ENCODE peak calls at places on chromosome 1, in seven cellular contexts. V, A, S, Q, W, P and B are unnamed samples.

GRCh38 chr1:181295215-181295614 is 188.1 kb upstream of the CACNA1E start:
- DNase-seq in V (no peak), A (no peak), S (no peak), Q (no peak), W (no peak), P (no peak), B (no peak)

GRCh38 chr1:226476657-226477319 is 68.9 kb upstream of the PARP1 start:
- DNase-seq in V (no peak), A (no peak), S (no peak), Q (no peak), W (peak), P (no peak), B (no peak)

GRCh38 chr1:88867743-88868521 is 23.4 kb downstream of the GTF2B start:
- DNase-seq in V (no peak), A (no peak), S (no peak), Q (no peak), W (no peak), P (no peak), B (no peak)

GRCh38 chr1:237890822-237891221 is at the start of gene ZP4:
- DNase-seq in V (no peak), A (no peak), S (no peak), Q (no peak), W (no peak), P (no peak), B (no peak)

GRCh38 chr1:120176092-120176855 is at the start of gene SEC22B:
- DNase-seq in V (peak), A (peak), S (peak), Q (peak), W (peak), P (peak), B (peak)

GRCh38 chr1:216456682-216457081 is 33.4 kb upstream of the USH2A start:
- DNase-seq in V (no peak), A (no peak), S (no peak), Q (no peak), W (no peak), P (no peak), B (no peak)

GRCh38 chr1:247653040-247653439 is 26.5 kb downstream of the OR13G1 start:
- DNase-seq in V (no peak), A (no peak), S (no peak), Q (no peak), W (no peak), P (no peak), B (no peak)

GRCh38 chr1:79375352-79375751 is 368.8 kb upstream of the ADGRL4 start:
- DNase-seq in V (no peak), A (no peak), S (no peak), Q (no peak), W (no peak), P (no peak), B (no peak)

GRCh38 chr1:3501856-3502665 is 47.6 kb downstream of the ARHGEF16 start:
- DNase-seq in V (peak), A (peak), S (peak), Q (peak), W (peak), P (peak), B (no peak)

GRCh38 chr1:18945401-18945849 is 11.1 kb downstream of the IFFO2 start:
- DNase-seq in V (no peak), A (no peak), S (no peak), Q (peak), W (no peak), P (no peak), B (peak)

GRCh38 chr1:197984273-197984672 is 67.1 kb downstream of the LHX9 start:
- DNase-seq in V (no peak), A (no peak), S (no peak), Q (no peak), W (no peak), P (no peak), B (no peak)

GRCh38 chr1:17829579-17829978 is 74.4 kb downstream of the ACTL8 start:
- DNase-seq in V (no peak), A (no peak), S (no peak), Q (no peak), W (no peak), P (no peak), B (no peak)

GRCh38 chr1:64004451-64004850 is 199.0 kb upstream of the UBE2U start:
- DNase-seq in V (no peak), A (no peak), S (no peak), Q (no peak), W (no peak), P (no peak), B (no peak)

GRCh38 chr1:152313970-152314369 is 11.1 kb downstream of the FLG start:
- DNase-seq in V (no peak), A (no peak), S (no peak), Q (no peak), W (peak), P (no peak), B (no peak)

GRCh38 chr1:152313319-152313801 is 11.7 kb downstream of the FLG start:
- DNase-seq in V (no peak), A (no peak), S (no peak), Q (no peak), W (no peak), P (no peak), B (peak)

DNA sequence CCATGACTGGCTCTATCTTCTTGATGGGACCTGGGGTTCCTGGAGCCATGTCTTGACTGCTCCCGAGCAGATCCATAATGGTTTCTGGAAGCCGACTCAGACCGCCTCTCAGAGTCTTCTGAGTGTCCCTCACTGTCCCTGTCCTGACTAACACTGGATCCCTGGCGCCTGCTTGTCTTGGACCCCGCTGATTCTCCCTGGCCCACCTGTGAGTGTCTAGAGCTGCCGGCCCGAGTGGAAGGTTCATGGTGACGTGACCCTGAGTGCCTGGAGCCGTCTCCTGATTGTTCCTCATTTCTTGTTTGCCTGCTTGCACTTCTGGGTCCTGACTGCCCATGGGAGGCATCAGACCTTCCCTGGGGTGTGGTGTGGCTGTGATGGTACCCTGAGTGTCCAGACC is 15.1 kb downstream of the FLG start:
- DNase-seq in V (no peak), A (no peak), S (no peak), Q (no peak), W (no peak), P (no peak), B (peak)
- TF ChIP-seq POLR2A in V (no peak), A (no peak), S (no peak), Q (no peak), W (no peak), P (no peak), B (no peak)

DNA sequence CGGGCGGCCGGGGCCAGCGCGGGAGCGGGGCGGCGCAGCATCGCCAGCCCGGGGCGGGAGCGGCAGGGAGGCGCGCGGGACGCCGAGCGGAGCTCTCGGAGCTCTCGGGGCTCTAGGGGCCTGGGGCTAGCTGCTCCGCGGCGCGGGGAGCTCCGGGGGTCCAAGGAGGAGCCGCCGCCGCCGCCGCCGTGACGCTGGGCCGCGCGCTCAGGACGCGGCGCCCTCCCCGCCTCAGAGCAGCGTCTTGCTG is 147 bp downstream of the CLSTN1 start:
- DNase-seq in V (no peak), A (no peak), S (no peak), Q (no peak), W (no peak), P (no peak), B (no peak)
- TF ChIP-seq POLR2A in V (peak), A (peak), S (no peak), Q (no peak), W (peak), P (peak), B (peak)

DNA sequence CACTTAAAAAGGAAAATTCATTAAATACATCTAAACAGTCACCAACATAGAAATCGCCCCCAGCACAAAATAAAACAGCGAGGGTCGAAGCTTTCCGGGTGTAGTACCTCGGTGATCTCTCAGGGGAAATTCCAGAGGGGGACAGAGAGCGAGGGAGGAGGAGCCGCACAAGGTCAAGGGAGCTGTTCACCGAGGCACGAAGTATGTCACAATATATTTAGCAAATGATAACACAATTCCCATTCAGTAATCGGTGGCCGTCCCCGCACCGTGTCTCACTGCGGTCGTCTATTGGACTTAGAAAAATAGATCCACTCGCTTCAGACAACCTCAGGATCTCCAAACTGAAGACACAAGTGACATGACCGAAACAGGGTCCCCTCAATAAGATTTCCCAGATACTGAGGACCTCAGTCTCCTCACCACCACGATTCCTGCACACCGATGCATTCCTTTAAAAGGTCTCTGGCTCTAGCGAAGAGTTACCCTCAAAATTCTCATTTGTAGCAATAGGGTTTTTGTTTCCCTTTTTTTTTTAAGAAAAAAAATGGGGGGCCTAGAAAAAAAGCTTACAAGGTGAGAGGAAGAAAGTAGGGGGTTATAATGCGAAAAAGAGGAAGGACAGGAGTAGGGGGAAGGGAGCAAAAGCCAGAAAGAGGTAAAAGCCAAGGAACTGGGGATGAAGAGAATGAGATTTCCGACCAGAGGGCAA is 1.1 kb downstream of the LPGAT1 start:
- DNase-seq in V (peak), A (peak), S (peak), Q (peak), W (peak), P (no peak), B (peak)
- TF ChIP-seq POLR2A in V (no peak), A (no peak), S (peak), Q (no peak), W (no peak), P (no peak), B (no peak)

DNA sequence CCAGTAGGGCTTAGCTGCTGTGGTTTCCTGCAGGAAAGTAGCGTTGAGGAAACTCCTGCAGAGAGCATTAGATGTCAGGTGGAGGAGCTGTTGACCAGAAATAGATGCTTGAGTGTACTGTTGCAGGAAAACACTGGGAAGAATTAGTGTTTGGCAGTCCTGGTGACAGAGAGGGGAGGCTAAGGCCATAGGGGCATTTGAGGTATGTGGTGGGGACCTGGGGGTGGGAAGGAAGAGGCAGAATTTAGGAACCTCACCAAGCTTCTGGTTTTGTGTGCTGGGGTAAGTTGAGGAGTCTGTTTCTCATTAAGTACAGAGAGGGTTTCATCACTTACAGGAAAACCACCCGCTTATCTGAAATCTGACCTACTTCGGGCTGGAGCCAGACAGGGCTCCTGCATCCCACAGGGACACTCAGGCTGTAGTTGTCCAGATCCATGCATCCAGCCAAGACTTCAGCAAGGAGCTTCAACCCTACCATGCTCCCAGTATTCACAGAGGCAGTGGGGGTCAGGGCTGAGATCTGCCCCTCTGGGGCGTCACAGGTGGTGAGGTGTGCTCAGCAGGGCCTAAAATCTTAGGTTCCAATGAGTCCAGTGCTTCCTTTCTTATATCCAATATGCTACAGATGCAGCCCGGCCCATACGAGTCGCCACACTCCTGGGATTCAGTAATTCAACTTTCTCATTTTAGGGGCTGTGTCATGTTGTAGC is 15.1 kb downstream of the SH2D2A start:
- DNase-seq in V (no peak), A (no peak), S (peak), Q (no peak), W (no peak), P (peak), B (peak)
- TF ChIP-seq POLR2A in V (no peak), A (no peak), S (no peak), Q (no peak), W (no peak), P (no peak), B (no peak)

GRCh38 chr1:153688283-153688682 is 9.8 kb downstream of the NPR1 start:
- DNase-seq in V (no peak), A (no peak), S (no peak), Q (no peak), W (peak), P (no peak), B (no peak)
- TF ChIP-seq POLR2A in V (no peak), A (no peak), S (no peak), Q (no peak), W (no peak), P (no peak), B (no peak)

DNA sequence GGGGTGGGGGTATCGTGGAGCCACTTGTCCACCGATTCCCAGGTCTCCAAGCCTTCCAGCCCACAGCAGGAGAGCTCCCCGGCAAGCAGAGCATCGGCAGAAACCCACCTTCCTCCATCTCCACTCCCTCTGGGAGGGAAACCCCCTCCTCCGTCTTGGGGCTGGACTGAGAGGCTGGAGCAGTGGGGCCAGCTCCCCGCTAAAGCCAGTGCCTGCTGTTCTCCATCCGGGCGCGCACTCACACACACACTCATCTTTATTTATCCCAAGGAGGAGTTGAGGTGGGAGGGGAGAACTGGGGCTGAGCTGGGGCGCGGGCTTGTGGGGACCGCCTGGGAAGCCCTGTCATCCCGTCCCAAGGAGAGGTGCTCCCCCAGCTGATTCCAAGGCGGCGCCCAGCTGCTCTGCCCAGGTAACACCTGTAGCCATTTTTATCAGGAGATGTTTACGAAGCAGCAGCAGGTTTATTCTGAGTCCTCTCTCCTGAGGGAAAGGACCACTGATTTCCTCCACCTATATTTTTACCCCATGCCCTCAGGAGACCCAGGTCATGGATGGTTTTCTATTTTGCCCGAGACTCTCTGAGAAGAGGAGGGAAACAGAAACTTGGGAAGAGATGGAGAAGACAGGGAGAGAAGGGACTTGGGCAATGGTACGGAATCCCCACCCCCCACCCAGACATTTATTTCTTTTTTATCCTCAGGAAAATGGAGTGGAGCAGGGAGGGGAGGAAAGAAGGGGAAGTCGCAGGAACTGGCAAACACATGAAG is 2.1 kb downstream of the KCNN3 start:
- DNase-seq in V (no peak), A (no peak), S (no peak), Q (no peak), W (no peak), P (no peak), B (no peak)
- TF ChIP-seq POLR2A in V (no peak), A (no peak), S (no peak), Q (no peak), W (no peak), P (no peak), B (no peak)